ENCODE peak calls at places on chromosomes 3 and 15, in eight cellular contexts. L is neural crest cell, X is astrocyte, W is colonic mucosa, N is mesothelial cell of epicardium, O is omental fat pad, U is A673, E is H9. P is an unnamed sample.

GRCh38 chr3:94246136-94246535 is 183.3 kb downstream of the NSUN3 start:
- DNase-seq in L (no peak), X (peak; percentile 49), W (no peak), N (no peak), O (no peak), U (peak; percentile 29), E (no peak), P (no peak)

GRCh38 chr15:21269121-21269520 is 171.2 kb downstream of the POTEB3 start:
- DNase-seq in L (no peak), X (no peak), W (no peak), N (no peak), O (peak; percentile 22), U (no peak), E (no peak), P (no peak)

GRCh38 chr15:91047545-91048199 is 25.3 kb upstream of the VPS33B start:
- DNase-seq in L (no peak), X (peak; percentile 4), W (no peak), N (no peak), O (no peak), U (no peak), E (no peak), P (no peak)

GRCh38 chr3:138124689-138125420 is 7.3 kb downstream of the A4GNT start:
- DNase-seq in L (no peak), X (peak; percentile 66), W (no peak), N (no peak), O (no peak), U (peak; percentile 35), E (peak; percentile 53), P (peak; percentile 42)

GRCh38 chr3:46901061-46901460 is 23.5 kb downstream of the PTH1R start:
- DNase-seq in L (no peak), X (no peak), W (no peak), N (no peak), O (no peak), U (no peak), E (no peak), P (no peak)

GRCh38 chr3:101383156-101383575 is 62.8 kb upstream of the IMPG2 start:
- DNase-seq in L (no peak), X (peak; percentile 12), W (no peak), N (no peak), O (no peak), U (no peak), E (peak; percentile 56), P (no peak)

GRCh38 chr15:82298520-82298919 is 35.9 kb downstream of the SAXO2 start:
- DNase-seq in L (no peak), X (peak; percentile 1), W (no peak), N (no peak), O (no peak), U (no peak), E (no peak), P (no peak)

GRCh38 chr15:82045179-82045891 is 483 bp downstream of the MEX3B start:
- DNase-seq in L (peak; percentile 35), X (peak; percentile 32), W (peak; percentile 43), N (peak; percentile 34), O (no peak), U (peak; percentile 26), E (peak; percentile 50), P (peak; percentile 52)

GRCh38 chr3:9399746-9400145 is 2.3 kb downstream of the SETD5 start:
- DNase-seq in L (peak; percentile 40), X (peak; percentile 89), W (peak; percentile 69), N (peak; percentile 25), O (no peak), U (peak; percentile 85), E (peak; percentile 82), P (peak; percentile 93)

GRCh38 chr15:80531388-80532184 is 127.4 kb downstream of the ARNT2 start:
- DNase-seq in L (no peak), X (no peak), W (no peak), N (no peak), O (no peak), U (no peak), E (no peak), P (no peak)

GRCh38 chr3:21936207-21936606 is 185.2 kb upstream of the ZNF385D start:
- DNase-seq in L (no peak), X (no peak), W (no peak), N (no peak), O (no peak), U (no peak), E (no peak), P (no peak)

GRCh38 chr3:71006810-71007785 is 576.4 kb downstream of the FOXP1 start:
- DNase-seq in L (no peak), X (peak; percentile 33), W (no peak), N (no peak), O (no peak), U (peak; percentile 41), E (no peak), P (no peak)

GRCh38 chr15:62497356-62497755 is 332.3 kb upstream of the C2CD4B start:
- DNase-seq in L (no peak), X (no peak), W (no peak), N (no peak), O (no peak), U (no peak), E (no peak), P (no peak)

GRCh38 chr15:78878356-78878755 is 5.7 kb downstream of the MORF4L1 start:
- DNase-seq in L (no peak), X (peak; percentile 78), W (no peak), N (no peak), O (no peak), U (no peak), E (no peak), P (no peak)

GRCh38 chr3:126343675-126344074 is 13.5 kb downstream of the KLF15 start:
- DNase-seq in L (no peak), X (no peak), W (no peak), N (peak; percentile 10), O (no peak), U (no peak), E (no peak), P (no peak)

GRCh38 chr3:126341755-126342150 is 15.5 kb downstream of the KLF15 start:
- DNase-seq in L (no peak), X (no peak), W (no peak), N (peak; percentile 10), O (no peak), U (no peak), E (no peak), P (no peak)

GRCh38 chr3:126342991-126343661 is 14.1 kb downstream of the KLF15 start:
- DNase-seq in L (peak; percentile 26), X (peak; percentile 19), W (peak; percentile 15), N (peak; percentile 15), O (no peak), U (peak; percentile 65), E (peak; percentile 66), P (no peak)

GRCh38 chr3:126340943-126341754 is 16.1 kb downstream of the KLF15 start:
- DNase-seq in L (no peak), X (no peak), W (no peak), N (peak; percentile 14), O (no peak), U (no peak), E (no peak), P (no peak)

GRCh38 chr3:126342211-126342610 is 15.0 kb downstream of the KLF15 start:
- DNase-seq in L (no peak), X (no peak), W (no peak), N (no peak), O (no peak), U (no peak), E (no peak), P (no peak)
- TF ChIP-seq CTCF in L (no peak), X (no peak), W (no peak), N (no peak), O (no peak), U (no peak), E (no peak), P (no peak)

GRCh38 chr3:160449660-160450598 is at the start of gene TRIM59:
- DNase-seq in L (peak; percentile 92), X (peak; percentile 94), W (peak; percentile 95), N (peak; percentile 88), O (peak; percentile 53), U (peak; percentile 93), E (peak; percentile 99), P (peak; percentile 98)
- TF ChIP-seq CTCF in L (no peak), X (no peak), W (no peak), N (no peak), O (no peak), U (peak; percentile 9), E (no peak), P (no peak)

GRCh38 chr15:29081781-29082180 is 187.8 kb downstream of the NSMCE3 start:
- DNase-seq in L (no peak), X (no peak), W (no peak), N (no peak), O (no peak), U (no peak), E (no peak), P (no peak)
- TF ChIP-seq CTCF in L (no peak), X (no peak), W (no peak), N (no peak), O (no peak), U (no peak), E (no peak), P (no peak)

DNA sequence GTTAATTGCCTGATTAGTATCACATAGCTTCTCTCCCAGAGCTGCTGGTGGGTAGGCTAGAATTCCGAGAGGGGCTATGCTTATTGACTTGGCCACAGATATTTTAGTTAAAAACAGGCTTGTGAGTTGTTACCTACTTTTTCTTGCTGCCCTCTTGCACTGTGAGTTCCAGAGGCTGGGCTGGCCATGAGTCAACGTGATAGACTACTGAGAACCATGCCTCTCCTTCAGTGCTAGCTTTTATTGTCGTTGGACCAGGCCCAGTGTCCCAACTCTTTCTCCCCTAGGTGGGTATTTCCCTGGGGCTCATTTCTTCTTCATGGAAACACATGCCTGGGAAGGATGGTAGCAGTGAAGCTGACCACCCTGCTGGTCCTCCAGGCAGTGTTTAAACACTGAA is 20.4 kb upstream of the PCOLCE2 start:
- DNase-seq in L (no peak), X (no peak), W (no peak), N (no peak), O (no peak), U (no peak), E (no peak), P (no peak)
- TF ChIP-seq CTCF in L (no peak), X (no peak), W (no peak), N (no peak), O (no peak), U (no peak), E (no peak), P (no peak)

GRCh38 chr3:134378384-134378783 is 4.1 kb upstream of the AMOTL2 start:
- DNase-seq in L (no peak), X (no peak), W (peak; percentile 71), N (no peak), O (peak; percentile 16), U (peak; percentile 68), E (peak; percentile 87), P (no peak)
- TF ChIP-seq CTCF in L (peak; percentile 48), X (no peak), W (peak; percentile 55), N (no peak), O (no peak), U (peak; percentile 70), E (peak; percentile 76), P (peak; percentile 65)

DNA sequence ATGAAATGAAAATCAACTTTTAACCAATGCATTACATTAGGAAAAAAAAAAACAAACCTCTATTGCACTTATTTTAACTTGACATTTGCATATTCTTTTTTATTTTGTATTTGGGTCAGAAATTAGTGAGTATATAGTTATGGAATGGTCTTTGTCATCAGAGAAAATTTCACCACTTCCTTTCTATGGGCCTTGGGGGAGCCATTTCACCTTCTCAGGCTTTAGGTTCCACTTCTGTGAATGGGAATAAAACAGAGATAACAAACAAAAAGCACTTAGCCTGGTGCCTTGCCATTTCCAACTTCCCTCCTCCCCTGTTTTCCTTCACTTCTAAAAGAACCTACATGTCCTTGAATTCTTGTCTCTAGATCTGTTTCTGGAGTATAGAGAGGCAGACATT is 168.0 kb upstream of the STT3B start:
- DNase-seq in L (no peak), X (peak; percentile 73), W (no peak), N (no peak), O (no peak), U (no peak), E (no peak), P (peak; percentile 60)
- TF ChIP-seq CTCF in L (no peak), X (no peak), W (no peak), N (no peak), O (no peak), U (no peak), E (no peak), P (peak; percentile 61)